ENCODE peak calls at places on chromosomes 16 and 17, in six cellular contexts. I is HepG2, N is HCT116, H is K562, D is H1, U is SK-N-SH. X is an unnamed sample.

GRCh38 chr16:70151941-70152509 is 21.6 kb upstream of the CLEC18C start:
- DNase-seq in I (no peak), N (no peak), H (peak), D (no peak), U (no peak), X (peak)

GRCh38 chr17:4881761-4882555 is 17.4 kb upstream of the C17orf107 start:
- DNase-seq in I (peak), N (no peak), H (peak), D (peak), U (peak), X (peak)

GRCh38 chr16:19737306-19737975 is 19.4 kb downstream of the IQCK start:
- DNase-seq in I (no peak), N (no peak), H (no peak), D (no peak), U (no peak), X (no peak)

GRCh38 chr16:84683691-84684591 is 15.9 kb upstream of the USP10 start:
- DNase-seq in I (no peak), N (no peak), H (no peak), D (no peak), U (no peak), X (no peak)

GRCh38 chr16:49510141-49510540 is 136.5 kb downstream of the C16orf78 start:
- DNase-seq in I (no peak), N (no peak), H (no peak), D (no peak), U (no peak), X (no peak)

GRCh38 chr16:23014592-23014991 is 134.7 kb downstream of the USP31 start:
- DNase-seq in I (no peak), N (no peak), H (no peak), D (no peak), U (no peak), X (no peak)

GRCh38 chr16:1884155-1884760 is 12.3 kb upstream of the MEIOB start:
- DNase-seq in I (peak), N (peak), H (peak), D (no peak), U (peak), X (no peak)

GRCh38 chr16:11994187-11995119 is 17.9 kb downstream of the SNX29 start:
- DNase-seq in I (peak), N (no peak), H (no peak), D (no peak), U (no peak), X (peak)

GRCh38 chr16:73068546-73069401 is 20.8 kb upstream of the ZFHX3 start:
- DNase-seq in I (peak), N (no peak), H (no peak), D (no peak), U (no peak), X (no peak)

GRCh38 chr16:10128397-10129258 is 53.6 kb downstream of the GRIN2A start:
- DNase-seq in I (no peak), N (no peak), H (no peak), D (no peak), U (no peak), X (no peak)

GRCh38 chr17:79970576-79971068 is 65.0 kb downstream of the TBC1D16 start:
- DNase-seq in I (peak), N (peak), H (no peak), D (no peak), U (peak), X (no peak)

GRCh38 chr17:19567216-19568015 is 33.8 kb downstream of the SLC47A1 start:
- DNase-seq in I (no peak), N (no peak), H (no peak), D (no peak), U (no peak), X (no peak)

GRCh38 chr17:30942311-30943079 is 20.8 kb downstream of the ADAP2 start:
- DNase-seq in I (no peak), N (no peak), H (no peak), D (no peak), U (no peak), X (no peak)

GRCh38 chr17:50312311-50312710 is 33.6 kb upstream of the XYLT2 start:
- DNase-seq in I (no peak), N (no peak), H (no peak), D (no peak), U (no peak), X (no peak)

GRCh38 chr16:610513-611381 is 20.0 kb upstream of the WFIKKN1 start:
- DNase-seq in I (peak), N (no peak), H (peak), D (peak), U (peak), X (no peak)

GRCh38 chr17:2181206-2181983 is 122.2 kb downstream of the SMG6 start:
- DNase-seq in I (no peak), N (no peak), H (no peak), D (no peak), U (no peak), X (no peak)

DNA sequence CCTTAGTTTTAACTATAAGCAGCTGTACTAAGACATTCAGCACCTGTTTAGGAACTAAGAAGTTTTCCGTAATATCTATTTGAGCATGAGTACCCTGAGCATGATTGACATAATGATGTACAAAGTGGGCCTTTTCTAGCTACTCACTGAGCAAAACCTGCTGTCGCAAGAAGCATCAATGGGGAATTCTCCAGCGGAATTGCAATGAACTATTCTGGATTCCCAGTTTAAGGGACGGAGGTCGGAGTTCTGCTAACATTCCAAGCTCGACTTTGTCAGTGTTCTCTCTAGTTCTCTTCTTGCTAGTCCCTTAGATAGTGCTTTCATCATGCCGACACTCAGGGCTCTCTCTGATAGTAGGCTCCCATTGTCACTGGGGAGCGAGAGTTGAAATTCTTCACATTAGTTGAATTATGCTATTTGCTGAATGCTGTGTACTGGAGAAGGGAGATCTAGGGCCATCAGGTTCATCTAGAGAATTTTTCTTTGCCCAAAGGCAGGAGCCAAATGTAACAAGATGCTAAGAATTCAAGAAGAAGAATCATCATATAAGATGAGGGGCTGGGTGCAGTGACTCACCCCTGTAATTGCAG is 40.2 kb upstream of the MYH2 start:
- DNase-seq in I (no peak), N (no peak), H (no peak), D (no peak), U (no peak), X (no peak)
- TF ChIP-seq JUND in I (no peak), N (no peak), H (no peak), D (no peak), U (no peak), X (no peak)

DNA sequence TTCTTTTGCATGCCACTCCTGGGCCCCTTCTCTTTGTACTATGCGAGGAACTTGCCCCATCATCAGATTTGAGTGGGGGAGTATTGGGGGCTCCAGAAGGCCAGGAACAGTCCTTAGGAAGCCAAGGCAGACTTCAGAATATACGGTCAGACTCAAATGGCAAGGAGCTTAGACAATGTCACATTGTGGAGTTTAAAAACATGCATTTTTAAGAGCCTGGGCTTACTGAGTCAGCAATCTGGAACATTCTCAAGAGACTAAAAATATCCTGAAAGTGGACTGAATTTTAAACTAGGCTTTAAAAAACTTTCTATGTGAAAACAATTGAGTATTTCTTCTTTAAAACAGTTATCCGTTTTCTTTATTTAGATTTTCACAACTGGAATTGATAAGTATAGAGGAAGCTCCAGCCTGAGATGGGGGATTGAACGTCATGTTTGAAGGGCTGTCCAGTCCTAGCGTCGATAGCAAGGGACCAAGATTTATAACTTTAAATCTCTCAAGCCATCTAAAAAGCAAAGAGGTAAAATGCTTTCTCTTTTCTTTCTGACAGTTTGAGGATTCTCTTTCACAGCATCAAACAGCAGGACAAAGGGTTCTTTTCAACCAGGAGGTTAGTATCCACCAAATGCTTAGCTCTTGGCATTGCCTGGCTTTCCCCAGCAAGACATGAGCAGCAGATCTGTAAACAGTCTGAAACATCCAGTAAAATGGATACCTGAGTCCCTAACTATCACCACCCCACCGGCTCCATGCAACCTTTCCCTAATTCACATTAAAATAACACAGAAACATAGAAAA is 45.8 kb upstream of the CDRT4 start:
- DNase-seq in I (no peak), N (no peak), H (no peak), D (no peak), U (no peak), X (no peak)
- TF ChIP-seq JUND in I (no peak), N (no peak), H (no peak), D (no peak), U (no peak), X (no peak)

GRCh38 chr17:17940451-17940911 is 31.7 kb downstream of the TOM1L2 start:
- DNase-seq in I (no peak), N (no peak), H (no peak), D (no peak), U (peak), X (no peak)

GRCh38 chr17:17938388-17939107 is 33.7 kb downstream of the TOM1L2 start:
- DNase-seq in I (no peak), N (no peak), H (no peak), D (no peak), U (no peak), X (no peak)

GRCh38 chr17:17943281-17943984 is 28.8 kb downstream of the TOM1L2 start:
- DNase-seq in I (no peak), N (no peak), H (no peak), D (no peak), U (no peak), X (no peak)

GRCh38 chr17:17942846-17943245 is 29.4 kb downstream of the TOM1L2 start:
- DNase-seq in I (no peak), N (no peak), H (no peak), D (no peak), U (no peak), X (no peak)

GRCh38 chr17:17941015-17941414 is 31.2 kb downstream of the TOM1L2 start:
- DNase-seq in I (no peak), N (no peak), H (no peak), D (no peak), U (no peak), X (no peak)
- TF ChIP-seq JUND in I (no peak), N (no peak), H (no peak), D (no peak), U (no peak), X (no peak)

GRCh38 chr17:75695830-75696271 is 25.4 kb upstream of the ITGB4 start:
- DNase-seq in I (no peak), N (no peak), H (no peak), D (no peak), U (no peak), X (no peak)
- TF ChIP-seq JUND in I (no peak), N (no peak), H (no peak), D (no peak), U (no peak), X (no peak)

GRCh38 chr17:41666708-41667279 is 21.9 kb upstream of the EIF1 start:
- DNase-seq in I (peak), N (peak), H (peak), D (peak), U (peak), X (peak)
- TF ChIP-seq JUND in I (no peak), N (no peak), H (peak), D (no peak), U (no peak), X (no peak)